ENCODE peak calls at places on chromosomes 5 and 9, in four cellular contexts. Z, U, F and D are unnamed samples.

GRCh38 chr5:32461441-32462120 is 17.0 kb upstream of the ZFR start:
- DNase-seq in U (no peak), F (no peak), Z (no peak), D (no peak)

GRCh38 chr9:107637421-107638420 is 148.2 kb upstream of the KLF4 start:
- DNase-seq in Z (peak; percentile 50), U (no peak), F (no peak), D (no peak)

GRCh38 chr9:96044401-96044800 is 168.9 kb downstream of the ERCC6L2 start:
- DNase-seq in U (no peak), Z (no peak), F (no peak), D (no peak)

GRCh38 chr9:137267933-137268355 is 9.6 kb upstream of the TOR4A start:
- DNase-seq in F (peak; percentile 60), Z (no peak), U (no peak), D (no peak)

GRCh38 chr9:10062629-10063395 is 550.0 kb downstream of the PTPRD start:
- DNase-seq in F (no peak), U (no peak), Z (no peak), D (no peak)

GRCh38 chr9:105510024-105510423 is 47.9 kb upstream of the FKTN start:
- DNase-seq in F (peak; percentile 54), U (no peak), Z (no peak), D (no peak)

GRCh38 chr5:79973511-79973910 is 17.6 kb downstream of the MTX3 start:
- DNase-seq in U (no peak), F (no peak), Z (no peak), D (no peak)

GRCh38 chr5:55451976-55452375 is 82.8 kb downstream of the PLPP1 start:
- DNase-seq in U (no peak), Z (no peak), F (no peak), D (no peak)

GRCh38 chr5:136028782-136029742 is at the start of gene TGFBI:
- DNase-seq in Z (peak; percentile 78), F (no peak), U (peak; percentile 61), D (no peak)

GRCh38 chr5:67643531-67643930 is 446.9 kb upstream of the CD180 start:
- DNase-seq in F (no peak), Z (no peak), U (no peak), D (no peak)

GRCh38 chr5:78245126-78245525 is 49.4 kb downstream of the AP3B1 start:
- DNase-seq in Z (no peak), U (no peak), F (no peak), D (peak; percentile 78)

GRCh38 chr5:123214193-123214592 is 125.2 kb downstream of the PRDM6 start:
- DNase-seq in U (no peak), F (no peak), Z (no peak), D (no peak)

GRCh38 chr9:74645007-74645639 is 148.0 kb downstream of the RORB start:
- DNase-seq in F (no peak), Z (peak; percentile 24), U (peak; percentile 18), D (peak; percentile 7)

GRCh38 chr5:56282951-56283350 is 49.8 kb upstream of the ANKRD55 start:
- DNase-seq in F (no peak), U (no peak), Z (no peak), D (no peak)

GRCh38 chr9:113274474-113275146 is 762 bp downstream of the CDC26 start:
- DNase-seq in Z (peak; percentile 66), F (peak; percentile 35), U (peak; percentile 69), D (peak; percentile 38)

GRCh38 chr5:99005506-99005905 is 76.7 kb upstream of the CHD1 start:
- DNase-seq in U (no peak), F (no peak), Z (no peak), D (no peak)

DNA sequence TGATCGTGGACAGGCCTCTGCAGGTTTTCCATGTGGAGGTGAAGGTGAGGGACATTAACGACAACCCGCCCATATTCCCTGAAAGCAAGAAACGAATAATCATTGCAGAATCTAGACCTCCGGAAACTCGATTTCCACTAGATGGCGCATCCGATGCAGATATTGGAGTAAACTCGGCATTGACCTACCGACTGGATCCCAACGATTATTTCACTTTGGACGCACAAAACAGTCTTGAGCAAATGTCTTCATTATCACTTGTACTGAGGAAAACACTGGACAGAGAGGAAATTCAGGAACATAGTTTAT is 621 bp downstream of the PCDHA13 start:
- DNase-seq in U (no peak), F (no peak), Z (peak; percentile 46), D (no peak)
- TF ChIP-seq JUNB in U (no peak), F (no peak), Z (no peak), D (no peak)

GRCh38 chr5:181235323-181235688 is 8.4 kb downstream of the RACK1 start:
- DNase-seq in U (no peak), F (no peak), Z (no peak), D (peak; percentile 34)

GRCh38 chr5:181232593-181232992 is 9.5 kb downstream of the TRIM41 start:
- DNase-seq in U (no peak), Z (no peak), F (no peak), D (no peak)

GRCh38 chr5:181234116-181234454 is 9.6 kb downstream of the RACK1 start:
- DNase-seq in F (no peak), Z (no peak), U (no peak), D (peak; percentile 16)

GRCh38 chr5:181234455-181235306 is 9.0 kb downstream of the RACK1 start:
- DNase-seq in F (no peak), U (no peak), Z (no peak), D (peak; percentile 17)

GRCh38 chr5:181233436-181234115 is 10.1 kb downstream of the RACK1 start:
- DNase-seq in Z (no peak), F (no peak), U (no peak), D (no peak)
- TF ChIP-seq CHD4 in Z (no peak), F (no peak), U (no peak), D (no peak)

GRCh38 chr5:148806520-148806931 is 19.9 kb upstream of the ADRB2 start:
- DNase-seq in Z (no peak), U (no peak), F (no peak), D (peak; percentile 85)

GRCh38 chr5:148810821-148811220 is 15.6 kb upstream of the ADRB2 start:
- DNase-seq in Z (no peak), F (no peak), U (no peak), D (no peak)

GRCh38 chr5:148807845-148808244 is 18.6 kb upstream of the ADRB2 start:
- DNase-seq in F (no peak), Z (no peak), U (no peak), D (peak; percentile 21)

GRCh38 chr5:148809781-148810524 is 16.5 kb upstream of the ADRB2 start:
- DNase-seq in Z (no peak), F (no peak), U (no peak), D (no peak)

DNA sequence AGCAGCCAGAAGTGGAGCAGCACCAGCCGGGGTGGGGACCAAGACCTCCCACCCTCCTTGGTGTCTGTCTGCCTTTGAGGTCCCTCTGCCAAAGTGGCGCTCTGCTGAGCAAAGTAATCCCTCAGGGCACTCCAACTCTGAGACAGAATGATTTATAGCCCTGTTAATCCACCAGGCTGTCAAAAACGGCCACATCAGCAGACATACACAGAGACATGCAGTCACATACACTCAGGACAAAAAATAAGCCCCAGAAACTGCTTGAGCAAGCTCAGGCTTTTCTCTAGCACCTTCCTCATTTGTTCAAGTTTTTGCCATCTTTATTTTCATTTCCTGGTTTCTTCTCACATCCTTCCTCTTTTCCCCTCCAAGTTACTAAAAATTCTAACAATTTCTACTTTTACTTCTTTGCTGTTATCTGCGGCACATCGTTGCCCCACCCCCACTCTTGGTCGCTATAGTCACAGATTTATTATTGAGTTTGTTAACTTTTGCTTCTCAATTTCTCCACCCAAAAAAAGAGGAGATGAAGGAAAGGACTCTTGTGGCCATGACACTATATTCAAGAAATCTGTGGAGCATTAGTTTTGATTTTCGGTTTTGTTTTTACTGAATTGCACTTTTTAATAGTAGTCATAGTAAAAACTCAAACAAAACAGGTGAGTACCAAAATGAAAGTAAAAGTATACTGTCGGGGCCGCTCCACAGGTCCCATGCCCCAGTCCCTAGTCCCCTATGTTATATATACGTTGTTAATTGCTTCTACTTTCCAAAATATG is 17.4 kb upstream of the ADRB2 start:
- DNase-seq in U (no peak), Z (no peak), F (peak; percentile 58), D (peak; percentile 58)
- TF ChIP-seq JUNB in U (no peak), Z (no peak), F (peak; percentile 76), D (no peak)

DNA sequence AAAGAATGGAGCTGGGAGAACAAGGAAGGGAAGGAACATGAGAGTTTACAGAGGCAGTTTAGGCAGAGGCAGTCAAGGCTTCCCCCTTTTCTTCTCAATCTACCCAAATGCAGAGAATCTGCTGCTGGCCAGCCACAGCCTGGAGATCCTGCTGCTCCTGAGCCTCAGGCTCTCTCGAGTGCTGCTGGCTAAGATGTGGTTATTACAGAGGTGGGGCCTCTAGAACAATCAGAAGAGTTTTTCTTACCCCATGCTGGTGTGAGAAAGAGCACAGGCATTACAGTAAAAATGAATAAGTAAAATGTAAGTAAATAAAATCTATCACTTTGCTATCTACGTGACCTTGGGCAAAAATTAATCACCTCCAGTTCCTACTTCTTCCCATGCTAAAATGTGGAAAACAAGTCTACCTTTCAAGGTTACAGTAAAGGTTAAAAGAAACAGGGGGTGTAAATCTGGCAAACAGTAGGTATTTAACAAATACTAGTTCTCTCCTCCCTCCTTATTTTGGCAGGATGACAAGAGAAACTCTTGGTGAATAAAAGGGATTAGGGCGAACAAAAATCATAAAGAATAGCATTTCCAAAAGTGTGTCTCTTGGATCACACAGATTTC is 31.1 kb downstream of the FBXW11 start:
- DNase-seq in U (no peak), F (no peak), Z (no peak), D (no peak)
- TF ChIP-seq CHD4 in U (no peak), F (no peak), Z (no peak), D (no peak)

DNA sequence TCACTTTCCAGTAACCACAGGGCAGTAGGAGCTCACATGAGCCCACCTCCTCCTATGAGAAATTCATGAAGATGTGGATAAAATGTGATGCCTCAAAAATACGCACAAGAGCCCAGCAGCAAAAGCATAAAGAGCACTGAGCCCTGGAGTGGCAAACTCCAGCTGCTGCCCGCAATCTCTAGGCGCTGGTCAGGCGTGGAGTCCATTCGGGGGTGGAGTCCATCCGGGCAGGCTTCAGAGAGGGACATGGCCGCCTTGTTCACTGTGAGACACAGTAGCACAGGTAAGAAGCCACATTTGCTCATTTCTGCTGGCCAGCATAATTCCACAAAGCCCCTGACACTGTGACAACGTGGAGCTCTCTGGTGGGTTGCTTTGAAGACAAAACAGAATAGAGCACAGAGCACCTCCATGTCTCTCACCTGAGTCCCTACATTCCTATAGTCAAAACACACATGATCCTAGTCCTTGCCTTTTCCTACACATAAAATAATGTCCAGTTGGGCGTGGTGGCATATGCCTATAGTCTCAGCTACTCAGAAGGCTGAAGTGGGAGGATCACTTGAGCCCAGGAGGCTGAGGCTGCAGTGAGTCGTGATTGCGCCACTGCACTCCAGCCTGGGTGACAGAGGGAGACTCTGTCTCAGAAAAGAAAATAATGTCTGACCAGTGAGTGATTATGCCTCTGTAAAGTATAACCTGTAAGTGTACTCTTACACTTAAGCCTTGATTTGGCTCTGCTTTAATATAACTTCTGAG is 365.2 kb downstream of the GADD45G start:
- DNase-seq in F (no peak), U (no peak), Z (no peak), D (no peak)
- TF ChIP-seq JUNB in F (no peak), U (no peak), Z (no peak), D (no peak)

DNA sequence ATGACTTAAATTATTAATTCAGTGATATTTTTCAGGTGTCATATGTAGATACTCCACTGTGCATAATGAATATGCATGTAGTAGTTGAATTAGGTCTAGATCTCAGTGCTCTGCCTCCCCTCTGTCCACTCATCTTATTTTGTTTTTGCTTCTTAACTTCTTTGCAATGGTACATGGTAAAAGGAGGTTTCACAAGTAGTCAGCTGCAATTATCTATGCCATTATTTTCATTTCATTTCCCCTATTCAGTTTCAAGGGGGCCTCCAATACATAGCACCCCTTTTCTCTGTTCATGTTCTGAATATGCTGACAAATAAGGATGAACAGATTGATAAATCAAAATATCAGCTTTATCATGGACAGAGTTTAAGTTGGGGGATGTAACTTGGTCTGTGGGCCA is 511.6 kb upstream of the ZNF608 start:
- DNase-seq in Z (no peak), F (no peak), U (no peak), D (no peak)
- TF ChIP-seq CHD4 in Z (no peak), F (no peak), U (no peak), D (no peak)